ENCODE peak calls at places on chromosomes 7 and 10, in five cellular contexts. N is DND-41, Q is SK-N-MC, O is upper lobe of right lung, X is astrocyte. K is an unnamed sample.

GRCh38 chr10:70780370-70780760 is 4.8 kb downstream of the TBATA start:
- DNase-seq in N (no peak), Q (no peak), O (no peak), X (no peak), K (no peak)

GRCh38 chr7:152202056-152202455 is 176.6 kb downstream of the GALNT11 start:
- DNase-seq in N (no peak), Q (no peak), O (no peak), X (peak; percentile 63), K (no peak)

GRCh38 chr10:25064401-25064800 is 48.0 kb downstream of the THNSL1 start:
- DNase-seq in N (no peak), Q (no peak), O (no peak), X (no peak), K (no peak)

GRCh38 chr10:92699518-92700272 is 9.9 kb downstream of the HHEX start:
- DNase-seq in N (peak; percentile 85), Q (no peak), O (no peak), X (no peak), K (peak; percentile 64)

GRCh38 chr7:23347682-23348180 is 48.6 kb downstream of the MALSU1 start:
- DNase-seq in N (no peak), Q (peak; percentile 88), O (no peak), X (peak; percentile 85), K (no peak)

GRCh38 chr7:143300959-143301617 is 12.9 kb downstream of the CASP2 start:
- DNase-seq in N (no peak), Q (no peak), O (no peak), X (peak; percentile 49), K (no peak)

GRCh38 chr10:101818958-101819633 is 852 bp upstream of the OGA start:
- DNase-seq in N (no peak), Q (no peak), O (peak; percentile 62), X (no peak), K (no peak)

GRCh38 chr7:90520484-90520883 is 51.0 kb downstream of the PTTG1IP2 start:
- DNase-seq in N (no peak), Q (no peak), O (no peak), X (no peak), K (no peak)

GRCh38 chr10:113426181-113426837 is 126.5 kb upstream of the HABP2 start:
- DNase-seq in N (no peak), Q (no peak), O (no peak), X (no peak), K (no peak)

GRCh38 chr10:125605167-125605566 is 77.8 kb downstream of the TEX36 start:
- DNase-seq in N (no peak), Q (no peak), O (no peak), X (peak; percentile 46), K (no peak)

GRCh38 chr10:70648427-70648826 is 23.9 kb upstream of the ADAMTS14 start:
- DNase-seq in N (peak; percentile 26), Q (no peak), O (no peak), X (peak; percentile 27), K (peak; percentile 31)

GRCh38 chr7:118245267-118246040 is 20.9 kb downstream of the ANKRD7 start:
- DNase-seq in N (no peak), Q (no peak), O (no peak), X (peak; percentile 49), K (no peak)

GRCh38 chr10:93579089-93579488 is 12.6 kb downstream of the FFAR4 start:
- DNase-seq in N (no peak), Q (no peak), O (no peak), X (peak; percentile 18), K (no peak)

GRCh38 chr10:24889636-24890035 is 62.8 kb downstream of the PRTFDC1 start:
- DNase-seq in N (no peak), Q (no peak), O (no peak), X (peak; percentile 43), K (no peak)

GRCh38 chr7:144738708-144739314 is 97.0 kb downstream of the TPK1 start:
- DNase-seq in N (peak; percentile 11), Q (no peak), O (no peak), X (peak; percentile 8), K (peak; percentile 20)

GRCh38 chr10:26737730-26738129 is 40.2 kb downstream of the PDSS1 start:
- DNase-seq in N (no peak), Q (no peak), O (no peak), X (peak; percentile 19), K (no peak)

GRCh38 chr10:4812952-4813351 is 13.1 kb upstream of the AKR1E2 start:
- DNase-seq in N (peak; percentile 24), Q (no peak), O (no peak), X (peak; percentile 93), K (no peak)

GRCh38 chr10:29806350-29806788 is 171.6 kb upstream of the SVIL start:
- DNase-seq in N (no peak), Q (no peak), O (no peak), X (no peak), K (no peak)

GRCh38 chr7:21028186-21028989 is 241.7 kb upstream of the SP8 start:
- DNase-seq in N (no peak), Q (no peak), O (no peak), X (peak; percentile 8), K (no peak)

GRCh38 chr7:35261041-35261440 is 7.1 kb upstream of the TBX20 start:
- DNase-seq in N (no peak), Q (no peak), O (no peak), X (no peak), K (no peak)
- H3K4me3 ChIP-seq in N (no peak overlapping the region), Q (no peak overlapping the region), O (no peak overlapping the region), X (no peak overlapping the region), K (no peak overlapping the region)

GRCh38 chr7:93923291-93923690 is 1.8 kb downstream of the GNG11 start:
- DNase-seq in N (no peak), Q (no peak), O (no peak), X (no peak), K (no peak)
- H3K4me3 ChIP-seq in N (no peak overlapping the region), Q (peak overlapping the region; percentile 80), O (peak overlapping the region; percentile 62), X (peak overlapping the region; percentile 75), K (no peak overlapping the region)

GRCh38 chr10:16685551-16685950 is 131.7 kb downstream of the RSU1 start:
- DNase-seq in N (no peak), Q (no peak), O (no peak), X (no peak), K (no peak)
- H3K4me3 ChIP-seq in N (no peak overlapping the region), Q (no peak overlapping the region), O (no peak overlapping the region), X (no peak overlapping the region), K (no peak overlapping the region)

DNA sequence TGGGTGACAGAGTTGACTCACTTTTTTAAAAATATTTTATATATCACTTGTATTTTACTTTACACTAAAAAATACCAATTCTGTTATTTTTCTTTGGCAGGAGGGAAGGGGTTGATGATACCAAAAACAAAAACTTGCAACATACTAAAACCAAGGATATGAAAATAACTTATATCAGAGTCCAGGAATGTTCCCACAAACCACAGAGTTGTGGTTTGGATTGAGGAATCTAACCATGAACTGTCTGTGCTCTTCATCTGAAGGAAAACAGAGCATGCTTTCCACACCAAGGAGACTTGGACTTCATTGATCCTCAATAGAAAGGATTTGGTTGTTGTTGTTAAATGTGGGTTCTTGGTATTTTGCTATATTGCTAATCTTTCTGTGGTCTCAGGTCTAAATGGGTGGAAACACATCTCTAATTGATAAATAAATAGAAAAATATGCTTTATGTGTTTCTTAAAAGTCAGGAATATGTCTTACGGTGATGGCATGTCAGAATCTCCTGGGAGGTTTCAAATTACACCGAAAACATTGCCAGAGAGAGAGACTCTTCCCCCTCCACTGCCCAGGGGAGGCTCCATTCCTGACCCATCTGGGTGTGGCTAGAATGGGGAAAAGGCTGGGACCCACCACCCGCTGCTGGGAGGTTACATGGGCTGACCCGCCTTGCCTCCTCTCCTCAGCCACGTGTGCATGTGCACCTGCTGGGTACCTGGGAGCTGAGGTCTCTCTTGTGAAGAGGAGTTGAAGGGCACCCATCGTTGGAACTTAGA is 46.9 kb upstream of the STK17A start:
- DNase-seq in N (no peak), Q (peak; percentile 26), O (no peak), X (peak; percentile 96), K (no peak)
- H3K4me3 ChIP-seq in N (no peak overlapping the region), Q (peak overlapping the region; percentile 5), O (no peak overlapping the region), X (no peak overlapping the region), K (no peak overlapping the region)

DNA sequence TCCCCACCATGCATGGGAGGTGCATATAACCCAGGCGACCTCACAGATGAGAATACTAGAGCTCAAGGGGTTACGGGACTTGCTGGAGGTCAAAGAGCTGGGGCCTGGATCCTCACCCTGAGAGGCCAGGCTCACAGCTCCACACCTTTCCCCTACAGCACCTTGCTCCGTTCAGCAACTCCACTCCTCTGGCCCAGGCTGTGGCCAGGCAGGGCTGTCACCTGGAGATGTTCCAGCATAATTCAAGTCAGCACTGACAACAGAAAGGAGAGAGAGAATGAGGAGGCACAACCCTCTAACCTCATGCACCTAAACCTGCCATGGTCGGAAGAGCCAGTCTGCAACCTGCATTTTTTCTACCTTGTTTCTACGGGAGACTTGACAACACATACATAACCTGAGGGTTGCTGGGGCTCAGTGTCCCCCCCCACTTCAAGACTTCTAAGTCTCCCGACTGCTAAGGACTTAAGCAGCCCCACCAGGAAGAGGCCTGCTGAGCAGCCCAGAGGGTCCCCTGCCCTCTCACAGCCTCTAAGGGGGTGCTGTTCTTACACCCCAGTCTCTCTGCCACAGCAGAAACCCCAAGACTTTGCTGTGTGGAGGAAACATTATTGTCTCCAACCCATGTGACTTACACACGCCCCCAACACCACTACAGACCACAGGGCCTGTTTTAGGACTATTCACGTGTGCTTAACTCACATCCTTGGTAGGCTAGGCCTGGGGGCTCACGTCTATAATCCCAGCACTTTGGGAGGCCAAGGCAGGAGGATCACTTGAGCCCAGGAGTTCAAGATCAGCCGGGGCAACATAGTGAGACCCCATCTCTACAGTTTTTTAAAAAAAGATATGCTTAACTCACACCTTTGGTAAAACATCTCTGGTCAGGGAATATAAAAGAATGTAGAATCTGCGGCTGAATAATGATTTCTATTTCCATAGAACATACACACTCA is 175.6 kb downstream of the FAM107B start:
- DNase-seq in N (no peak), Q (no peak), O (no peak), X (no peak), K (no peak)
- H3K4me3 ChIP-seq in N (no peak overlapping the region), Q (no peak overlapping the region), O (no peak overlapping the region), X (no peak overlapping the region), K (no peak overlapping the region)

GRCh38 chr7:100867040-100867795 is at the start of gene TRIP6:
- DNase-seq in N (peak; percentile 88), Q (peak; percentile 66), O (peak; percentile 92), X (peak; percentile 87), K (no peak)

GRCh38 chr7:100867796-100868485 is 754 bp downstream of the TRIP6 start:
- DNase-seq in N (no peak), Q (no peak), O (no peak), X (no peak), K (no peak)

GRCh38 chr7:100865372-100865911 is 1.7 kb upstream of the TRIP6 start:
- DNase-seq in N (no peak), Q (no peak), O (no peak), X (peak; percentile 79), K (no peak)

GRCh38 chr7:100865971-100866720 is 1.0 kb upstream of the TRIP6 start:
- DNase-seq in N (no peak), Q (no peak), O (peak; percentile 93), X (no peak), K (no peak)

GRCh38 chr7:100866721-100867039 is 507 bp upstream of the TRIP6 start:
- DNase-seq in N (no peak), Q (no peak), O (no peak), X (no peak), K (no peak)
- H3K4me3 ChIP-seq in N (peak overlapping the region; percentile 88), Q (peak overlapping the region; percentile 92), O (peak overlapping the region; percentile 88), X (peak overlapping the region; percentile 85), K (no peak overlapping the region)

GRCh38 chr7:138975343-138976104 is 5.7 kb downstream of the KIAA1549 start:
- DNase-seq in N (no peak), Q (no peak), O (no peak), X (no peak), K (no peak)
- H3K4me3 ChIP-seq in N (no peak overlapping the region), Q (no peak overlapping the region), O (no peak overlapping the region), X (no peak overlapping the region), K (no peak overlapping the region)